ENCODE peak calls at places on chromosomes 4 and X, in eight cellular contexts. C, E, O, X, A, J, S and L are unnamed samples.
A peak's percentile ranks its signal among the peaks of the same experiment; 100 is the strongest.

GRCh38 chr4:4867745-4868505 is 8.5 kb downstream of the MSX1 start:
- DNase-seq in O (no peak), J (no peak), C (no peak), A (no peak), E (no peak), S (no peak), X (no peak), L (no peak)

GRCh38 chr4:85905761-85906160 is 430.8 kb downstream of the ARHGAP24 start:
- DNase-seq in X (no peak), E (no peak), A (no peak), C (no peak), O (peak; percentile 6), S (no peak), J (no peak), L (no peak)

GRCh38 chr4:168411318-168412150 is 68.8 kb downstream of the DDX60L start:
- DNase-seq in X (peak; percentile 30), A (peak; percentile 47), J (no peak), O (no peak), E (no peak), S (no peak), C (no peak), L (no peak)

GRCh38 chrX:848366-848765 is 217.8 kb downstream of the SHOX start:
- DNase-seq in C (no peak), J (no peak), E (no peak), X (no peak), A (no peak), S (no peak), O (no peak), L (no peak)

GRCh38 chrX:112279940-112280339 is 197.4 kb upstream of the TRPC5 start:
- DNase-seq in E (no peak), X (no peak), J (no peak), A (no peak), S (no peak), C (no peak), O (no peak), L (no peak)

GRCh38 chr4:149280886-149281285 is 534.8 kb downstream of the IQCM start:
- DNase-seq in J (no peak), O (no peak), A (no peak), E (no peak), S (no peak), C (peak; percentile 55), X (peak; percentile 6), L (no peak)

GRCh38 chr4:137892134-137892533 is 350.0 kb downstream of the SLC7A11 start:
- DNase-seq in O (peak; percentile 62), E (no peak), C (peak; percentile 3), J (no peak), S (no peak), X (peak; percentile 9), A (no peak), L (no peak)

GRCh38 chr4:8840816-8841455 is 30.7 kb downstream of the HMX1 start:
- DNase-seq in C (no peak), O (no peak), A (no peak), E (no peak), S (no peak), X (no peak), J (no peak), L (peak; percentile 27)

GRCh38 chr4:89001647-89002518 is 55.1 kb downstream of the FAM13A start:
- DNase-seq in A (no peak), E (no peak), O (no peak), C (no peak), J (peak; percentile 20), S (no peak), X (peak; percentile 19), L (no peak)

GRCh38 chr4:141352775-141353544 is 132.3 kb downstream of the ZNF330 start:
- DNase-seq in X (peak; percentile 89), C (peak; percentile 87), O (no peak), A (peak; percentile 93), J (no peak), S (no peak), E (no peak), L (no peak)

GRCh38 chr4:182855312-182855711 is 61.9 kb downstream of the DCTD start:
- DNase-seq in A (no peak), J (no peak), X (no peak), E (no peak), S (no peak), C (no peak), O (no peak), L (no peak)

GRCh38 chr4:168408620-168409019 is 71.7 kb downstream of the DDX60L start:
- DNase-seq in X (peak; percentile 96), C (peak; percentile 98), A (peak; percentile 98), E (no peak), S (no peak), O (peak; percentile 86), J (peak; percentile 86), L (peak; percentile 57)

GRCh38 chr4:53905281-53905934 is 159.0 kb downstream of the CHIC2 start:
- DNase-seq in X (peak; percentile 63), C (no peak), S (no peak), E (no peak), A (peak; percentile 63), J (no peak), O (no peak), L (no peak)

GRCh38 chr4:76585897-76586360 is 150.9 kb downstream of the SHROOM3 start:
- DNase-seq in O (peak; percentile 85), E (peak; percentile 22), J (peak; percentile 85), C (peak; percentile 71), S (peak; percentile 55), A (peak; percentile 23), X (peak; percentile 42), L (peak; percentile 92)

GRCh38 chr4:142840516-142841123 is 5.5 kb downstream of the INPP4B start:
- DNase-seq in X (peak; percentile 77), A (peak; percentile 79), S (no peak), C (peak; percentile 25), J (peak; percentile 52), O (peak; percentile 51), E (no peak), L (no peak)

GRCh38 chr4:100079264-100079663 is 111.0 kb downstream of the DDIT4L start:
- DNase-seq in C (no peak), S (no peak), J (no peak), A (no peak), O (no peak), E (no peak), X (no peak), L (no peak)

GRCh38 chrX:9291666-9292065 is 173.2 kb upstream of the TBL1X start:
- DNase-seq in O (no peak), A (no peak), S (no peak), X (no peak), C (no peak), E (no peak), J (peak; percentile 80), L (no peak)

GRCh38 chr4:145482209-145483021 is 762 bp downstream of the SMAD1 start:
- DNase-seq in J (peak; percentile 77), C (peak; percentile 82), O (peak; percentile 81), X (peak; percentile 69), A (peak; percentile 80), E (no peak), S (no peak), L (peak; percentile 55)
- TF ChIP-seq CTCF in J (peak; percentile 22), C (no peak), O (no peak), X (no peak), A (no peak), E (no peak), S (no peak), L (no peak)

DNA sequence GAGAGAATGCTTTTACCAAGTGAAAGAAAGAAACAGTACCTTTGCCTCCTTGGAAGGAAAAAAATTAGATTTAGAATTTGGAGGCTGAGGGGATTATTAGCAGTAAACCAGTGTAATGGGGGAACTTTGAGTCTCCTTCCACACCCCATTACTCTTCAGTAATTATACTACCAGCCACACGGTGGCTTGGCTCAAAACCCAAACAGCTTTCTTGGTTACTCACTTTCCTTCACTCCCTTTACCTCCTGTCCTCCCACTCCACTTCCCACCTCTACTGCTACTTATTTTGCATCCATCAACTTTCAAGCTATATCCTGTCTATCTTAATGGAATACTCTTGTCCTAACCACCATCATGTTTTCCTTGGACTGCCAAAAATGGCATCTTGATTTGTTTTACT is 310.6 kb upstream of the AADAT start:
- DNase-seq in A (no peak), J (no peak), C (no peak), S (no peak), X (no peak), E (no peak), O (peak; percentile 9), L (no peak)
- TF ChIP-seq CTCF in A (no peak), J (no peak), C (no peak), S (no peak), X (no peak), E (no peak), O (no peak), L (no peak)

DNA sequence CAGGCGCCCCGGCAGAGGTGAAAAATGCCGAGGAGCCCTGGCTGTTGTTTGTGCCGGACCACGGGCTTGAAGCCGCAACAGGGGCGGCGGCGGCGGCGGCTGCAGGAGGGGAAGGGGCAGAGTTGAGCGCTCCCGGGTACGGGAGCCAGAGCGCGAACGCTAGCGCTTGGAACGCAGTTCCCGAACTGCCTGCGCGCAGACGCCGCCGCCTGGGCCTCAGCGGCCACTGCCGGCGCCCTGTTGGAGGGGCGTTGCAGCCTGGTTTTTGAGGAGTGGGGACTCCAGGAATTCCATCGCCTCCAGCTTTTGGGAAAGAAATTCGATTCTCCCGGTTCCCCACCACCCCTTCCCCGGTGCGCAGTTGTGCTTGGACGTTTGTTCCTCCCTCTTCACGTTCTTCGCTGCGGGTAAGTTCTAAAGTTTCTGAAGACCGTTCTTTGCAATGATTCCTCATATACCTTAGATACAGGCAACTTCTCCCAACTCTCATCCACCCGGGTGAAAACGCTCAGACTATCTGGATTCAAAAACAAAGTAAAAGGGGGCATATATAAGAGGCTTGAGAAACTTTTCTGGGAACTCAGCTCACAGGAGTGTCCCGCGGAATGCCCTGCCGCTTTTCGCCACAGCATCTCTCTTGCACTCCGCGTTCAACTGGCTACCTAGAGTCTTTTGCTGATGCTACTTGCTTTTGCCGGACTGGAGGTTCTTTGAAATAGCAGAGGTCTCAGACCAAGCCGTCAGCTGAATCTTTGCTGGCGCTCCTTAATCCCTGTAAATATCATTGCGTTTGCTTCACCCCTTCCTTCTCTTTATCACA is 1.0 kb downstream of the FAT4 start:
- DNase-seq in S (no peak), E (no peak), J (peak; percentile 88), X (peak; percentile 65), A (peak; percentile 62), C (peak; percentile 38), O (peak; percentile 59), L (no peak)
- TF ChIP-seq CTCF in S (no peak), E (no peak), J (peak; percentile 36), X (peak; percentile 27), A (peak; percentile 24), C (no peak), O (no peak), L (no peak)

GRCh38 chr4:40225497-40225896 is 28.7 kb downstream of the RHOH start:
- DNase-seq in X (no peak), E (peak; percentile 15), A (no peak), S (no peak), O (no peak), C (no peak), J (no peak), L (no peak)
- TF ChIP-seq CTCF in X (no peak), E (no peak), A (no peak), S (no peak), O (no peak), C (no peak), J (no peak), L (no peak)

GRCh38 chrX:125627676-125628075 is 308.0 kb downstream of the TEX13C start:
- DNase-seq in A (no peak), X (no peak), C (no peak), E (no peak), J (no peak), S (no peak), O (no peak), L (no peak)
- TF ChIP-seq CTCF in A (no peak), X (no peak), C (no peak), E (no peak), J (no peak), S (no peak), O (no peak), L (no peak)

GRCh38 chr4:1759818-1760223 is 33.3 kb upstream of the FGFR3 start:
- DNase-seq in C (no peak), S (no peak), O (no peak), J (no peak), X (no peak), A (no peak), E (no peak), L (no peak)
- TF ChIP-seq CTCF in C (no peak), S (no peak), O (no peak), J (no peak), X (no peak), A (no peak), E (no peak), L (no peak)